ENCODE peak calls at places on chromosomes 7 and 10, in eight cellular contexts. H is tibial nerve, P is pancreas, Z is tibial artery, A is SJSA1, W is right cardiac atrium, D is right lobe of liver, R is neural progenitor cell. Y is an unnamed sample. For H3K4me1, the result is how much of the 10 kb centered on the place peaks cover.

GRCh38 chr10:133087679-133088523 is at the start of gene ADGRA1:
- DNase-seq in H (no peak), P (no peak), Z (no peak), A (no peak), W (no peak), D (no peak), R (peak), Y (no peak)

GRCh38 chr10:77308084-77308732 is 329.4 kb downstream of the KCNMA1 start:
- DNase-seq in H (no peak), P (no peak), Z (no peak), A (no peak), W (no peak), D (no peak), R (no peak), Y (no peak)

GRCh38 chr10:34369120-34369519 is 446.0 kb downstream of the PARD3 start:
- DNase-seq in H (no peak), P (no peak), Z (no peak), A (no peak), W (no peak), D (no peak), R (no peak), Y (no peak)

GRCh38 chr7:111639894-111640293 is 77.6 kb upstream of the IMMP2L start:
- DNase-seq in H (no peak), P (no peak), Z (no peak), A (no peak), W (no peak), D (no peak), R (no peak), Y (no peak)

GRCh38 chr7:128906001-128906765 is 4.3 kb downstream of the KCP start:
- DNase-seq in H (no peak), P (peak), Z (no peak), A (no peak), W (no peak), D (no peak), R (no peak), Y (no peak)

GRCh38 chr7:112255388-112255720 is 48.9 kb downstream of the ZNF277 start:
- DNase-seq in H (no peak), P (no peak), Z (no peak), A (no peak), W (no peak), D (no peak), R (peak), Y (no peak)

GRCh38 chr10:103231047-103231551 is 14.6 kb upstream of the RPEL1 start:
- DNase-seq in H (no peak), P (no peak), Z (no peak), A (peak), W (no peak), D (no peak), R (peak), Y (no peak)

GRCh38 chr10:26860026-26860541 is 674 bp downstream of the ABI1 start:
- DNase-seq in H (peak), P (peak), Z (peak), A (peak), W (peak), D (peak), R (peak), Y (peak)

GRCh38 chr10:114279886-114280644 is 41.0 kb downstream of the VWA2 start:
- DNase-seq in H (no peak), P (no peak), Z (no peak), A (no peak), W (no peak), D (no peak), R (no peak), Y (no peak)

GRCh38 chr7:148084138-148084537 is 506.4 kb upstream of the C7orf33 start:
- DNase-seq in H (no peak), P (peak), Z (no peak), A (peak), W (peak), D (no peak), R (peak), Y (peak)

GRCh38 chr10:110433740-110434139 is 64.0 kb upstream of the DUSP5 start:
- DNase-seq in H (no peak), P (no peak), Z (no peak), A (no peak), W (no peak), D (no peak), R (no peak), Y (peak)

GRCh38 chr7:47771990-47772360 is 176.3 kb downstream of the PKD1L1 start:
- DNase-seq in H (no peak), P (no peak), Z (no peak), A (no peak), W (no peak), D (no peak), R (no peak), Y (no peak)

GRCh38 chr10:104052351-104052885 is 33.3 kb downstream of the COL17A1 start:
- DNase-seq in H (no peak), P (no peak), Z (no peak), A (no peak), W (no peak), D (no peak), R (no peak), Y (no peak)

GRCh38 chr10:33234779-33235178 is 99.7 kb downstream of the NRP1 start:
- DNase-seq in H (no peak), P (no peak), Z (no peak), A (no peak), W (peak), D (no peak), R (no peak), Y (no peak)
- H3K4me1 ChIP-seq in H (under half), P (under half), Z (under half), A (half or more), W (under half), D (under half), R (under half), Y (under half)

GRCh38 chr7:143979359-143979758 is 20.8 kb upstream of the OR6B1 start:
- DNase-seq in H (no peak), P (no peak), Z (no peak), A (peak), W (no peak), D (no peak), R (no peak), Y (no peak)

GRCh38 chr7:143975617-143976016 is 21.0 kb downstream of the OR2F1 start:
- DNase-seq in H (no peak), P (no peak), Z (no peak), A (no peak), W (no peak), D (no peak), R (peak), Y (no peak)

GRCh38 chr7:143978585-143978984 is 21.5 kb upstream of the OR6B1 start:
- DNase-seq in H (no peak), P (no peak), Z (no peak), A (no peak), W (no peak), D (no peak), R (no peak), Y (no peak)

GRCh38 chr7:143973870-143974446 is 19.3 kb downstream of the OR2F1 start:
- DNase-seq in H (no peak), P (no peak), Z (no peak), A (no peak), W (no peak), D (no peak), R (peak), Y (no peak)

DNA sequence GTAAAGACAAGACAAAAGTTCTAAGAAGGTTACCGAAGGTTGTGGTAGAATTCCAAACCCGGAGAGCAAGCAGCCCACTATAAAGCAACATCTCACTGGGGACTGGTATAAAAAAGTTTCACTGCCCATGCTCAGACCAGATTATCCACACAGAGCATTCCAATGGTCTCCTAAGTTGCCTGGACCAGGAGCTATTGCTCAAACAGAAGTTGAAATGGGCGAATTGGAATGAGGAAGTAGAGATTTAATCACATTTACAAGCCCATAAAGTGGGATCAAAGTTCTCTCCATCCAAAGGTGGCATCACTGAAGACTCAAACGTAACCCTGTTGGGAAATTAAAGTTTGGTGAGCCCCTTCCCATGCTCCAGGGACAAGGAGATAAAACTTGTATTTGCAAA is 19.8 kb downstream of the OR2F1 start:
- DNase-seq in H (no peak), P (no peak), Z (no peak), A (no peak), W (no peak), D (no peak), R (no peak), Y (no peak)
- H3K4me1 ChIP-seq in H (under half), P (under half), Z (under half), A (under half), W (under half), D (under half), R (under half), Y (under half)

DNA sequence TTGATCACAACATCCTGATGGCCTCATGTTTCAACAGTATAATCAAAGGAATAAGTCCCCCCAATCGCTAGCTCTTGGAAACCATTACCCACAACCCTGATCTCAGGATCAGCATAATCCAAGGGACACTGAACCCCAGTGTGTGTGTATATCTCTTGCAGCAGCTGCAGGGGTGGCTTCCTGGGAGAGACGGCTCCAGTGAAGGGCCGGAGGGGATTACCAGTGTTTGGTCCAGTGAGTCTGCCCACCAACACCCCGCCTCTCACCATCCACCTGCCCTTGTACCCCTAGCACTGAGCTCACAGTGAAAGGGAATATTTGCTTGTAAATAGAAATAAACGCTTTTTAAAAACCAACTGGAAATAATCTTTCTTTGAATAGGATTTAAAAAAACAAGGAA is 63.1 kb downstream of the FAM53B start:
- DNase-seq in H (no peak), P (no peak), Z (no peak), A (no peak), W (peak), D (peak), R (no peak), Y (peak)
- H3K4me1 ChIP-seq in H (under half), P (under half), Z (under half), A (under half), W (under half), D (under half), R (under half), Y (half or more)

GRCh38 chr10:1114355-1115261 is 58.4 kb downstream of the WDR37 start:
- DNase-seq in H (no peak), P (no peak), Z (no peak), A (no peak), W (no peak), D (no peak), R (peak), Y (no peak)

GRCh38 chr10:1116051-1116450 is 59.9 kb downstream of the WDR37 start:
- DNase-seq in H (no peak), P (no peak), Z (no peak), A (no peak), W (no peak), D (no peak), R (no peak), Y (no peak)

GRCh38 chr10:1117651-1118050 is 61.5 kb downstream of the WDR37 start:
- DNase-seq in H (no peak), P (no peak), Z (no peak), A (no peak), W (no peak), D (no peak), R (no peak), Y (no peak)

GRCh38 chr10:1116696-1117254 is 60.6 kb downstream of the WDR37 start:
- DNase-seq in H (no peak), P (no peak), Z (no peak), A (no peak), W (no peak), D (no peak), R (no peak), Y (no peak)

DNA sequence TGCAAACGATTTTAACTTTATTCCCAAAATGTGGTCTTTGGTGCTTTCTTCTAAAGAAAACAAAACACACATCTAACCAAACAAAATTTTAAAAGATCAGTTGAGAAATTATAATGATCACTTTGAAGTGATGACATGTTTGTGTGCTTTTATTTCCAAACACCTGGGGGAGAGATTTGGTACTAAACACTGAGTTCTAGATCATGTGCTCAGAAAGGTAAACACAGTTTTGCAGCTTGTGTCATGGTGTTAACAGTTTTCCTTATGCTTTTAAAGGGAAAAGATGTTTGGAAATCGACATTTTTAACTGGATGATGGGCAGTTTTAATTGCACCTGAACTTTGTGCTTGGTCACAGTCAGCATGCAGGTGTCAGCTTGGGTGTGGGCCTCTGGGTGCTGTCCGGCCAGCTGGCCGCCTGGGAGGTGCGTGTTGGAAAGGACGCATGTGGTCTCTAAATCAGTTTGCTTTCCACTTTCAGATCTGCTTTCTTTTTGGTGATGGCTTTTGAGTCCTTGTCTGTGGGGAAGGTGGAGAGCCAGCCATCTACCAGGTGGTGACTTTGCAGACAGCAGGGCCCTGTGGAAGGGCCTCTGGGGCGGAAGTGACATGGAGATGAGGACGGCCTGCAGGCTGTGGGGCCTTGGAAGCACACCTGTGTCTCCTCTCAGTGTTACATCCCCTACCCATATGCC is 59.2 kb downstream of the WDR37 start:
- DNase-seq in H (no peak), P (no peak), Z (no peak), A (no peak), W (no peak), D (no peak), R (no peak), Y (no peak)
- H3K4me1 ChIP-seq in H (under half), P (under half), Z (under half), A (under half), W (under half), D (under half), R (under half), Y (under half)

DNA sequence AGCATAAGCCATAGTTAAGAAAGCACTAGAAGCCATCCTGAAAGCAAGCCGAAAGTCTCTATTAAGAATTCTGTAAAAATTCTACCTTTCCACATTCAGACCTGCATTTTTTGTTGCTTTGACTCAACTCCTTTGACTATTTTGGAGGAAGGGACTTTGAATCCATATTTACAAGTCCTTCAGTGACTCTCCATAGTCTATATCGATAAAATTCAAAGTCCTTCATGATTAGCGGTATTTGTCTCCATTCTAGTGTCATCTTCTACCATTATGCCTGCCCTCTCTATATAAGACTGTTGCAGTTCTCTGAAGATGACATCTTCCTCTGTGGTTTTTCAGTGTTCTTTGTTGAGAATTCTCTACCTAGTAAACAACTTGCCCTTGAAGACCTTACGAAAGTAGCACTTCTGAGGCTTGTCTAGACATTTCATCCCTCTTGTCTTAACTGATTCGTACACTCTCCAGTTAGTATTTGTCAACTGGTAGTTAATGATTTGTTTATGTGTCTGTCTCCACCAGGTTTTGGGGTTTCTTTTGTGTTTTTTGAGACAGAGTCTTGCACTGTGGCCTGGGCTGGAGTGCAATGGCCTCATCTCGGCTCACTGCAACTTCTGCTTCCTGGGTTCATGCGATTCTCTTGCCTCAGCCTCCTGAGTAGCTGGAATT is 1.7 kb downstream of the CCSER2 start:
- DNase-seq in H (no peak), P (no peak), Z (no peak), A (no peak), W (no peak), D (no peak), R (no peak), Y (no peak)
- H3K4me1 ChIP-seq in H (under half), P (under half), Z (under half), A (under half), W (under half), D (under half), R (under half), Y (under half)